ENCODE peak calls at places on chromosomes 16 and 17, in five cellular contexts. One of them, this sample, is unnamed.

GRCh38 chr16:14456793-14457481 is 173.1 kb downstream of the PARN start:
- DNase-seq in PC-3: no peak
- DNase-seq in colonic mucosa: no peak
- DNase-seq in pancreas: no peak
- DNase-seq in heart right ventricle: no peak
- DNase-seq in this sample: no peak

GRCh38 chr17:30576326-30576861 is 99.2 kb downstream of the GOSR1 start:
- DNase-seq in PC-3: no peak
- DNase-seq in colonic mucosa: no peak
- DNase-seq in pancreas: no peak
- DNase-seq in heart right ventricle: no peak
- DNase-seq in this sample: no peak

GRCh38 chr17:49201481-49201927 is 8.9 kb downstream of the GNGT2 start:
- DNase-seq in PC-3: no peak
- DNase-seq in colonic mucosa: no peak
- DNase-seq in pancreas: no peak
- DNase-seq in heart right ventricle: no peak
- DNase-seq in this sample: no peak

GRCh38 chr17:4908301-4908700 is 5.4 kb upstream of the CHRNE start:
- DNase-seq in PC-3: no peak
- DNase-seq in colonic mucosa: no peak
- DNase-seq in pancreas: no peak
- DNase-seq in heart right ventricle: no peak
- DNase-seq in this sample: no peak

GRCh38 chr16:76182092-76182635 is 95.0 kb upstream of the CNTNAP4 start:
- DNase-seq in PC-3: no peak
- DNase-seq in colonic mucosa: no peak
- DNase-seq in pancreas: no peak
- DNase-seq in heart right ventricle: no peak
- DNase-seq in this sample: no peak

GRCh38 chr17:81821603-81822311 is 11.3 kb downstream of the MCRIP1 start:
- DNase-seq in PC-3: peak; percentile 69
- DNase-seq in colonic mucosa: peak; percentile 97
- DNase-seq in pancreas: peak; percentile 98
- DNase-seq in heart right ventricle: peak; percentile 85
- DNase-seq in this sample: peak; percentile 92

GRCh38 chr17:72749119-72749572 is 343.3 kb downstream of the SLC39A11 start:
- DNase-seq in PC-3: no peak
- DNase-seq in colonic mucosa: peak; percentile 55
- DNase-seq in pancreas: no peak
- DNase-seq in heart right ventricle: no peak
- DNase-seq in this sample: no peak

GRCh38 chr17:68324114-68324513 is 32.8 kb downstream of the ARSG start:
- DNase-seq in PC-3: no peak
- DNase-seq in colonic mucosa: no peak
- DNase-seq in pancreas: no peak
- DNase-seq in heart right ventricle: no peak
- DNase-seq in this sample: no peak

GRCh38 chr16:62034236-62035114 is 1.8 kb downstream of the CDH8 start:
- DNase-seq in PC-3: no peak
- DNase-seq in colonic mucosa: no peak
- DNase-seq in pancreas: no peak
- DNase-seq in heart right ventricle: no peak
- DNase-seq in this sample: no peak

GRCh38 chr17:3750926-3751325 is 27.2 kb downstream of the HASPIN start:
- DNase-seq in PC-3: no peak
- DNase-seq in colonic mucosa: no peak
- DNase-seq in pancreas: no peak
- DNase-seq in heart right ventricle: no peak
- DNase-seq in this sample: no peak

GRCh38 chr17:75994802-75995350 is 5.8 kb upstream of the CDK3 start:
- DNase-seq in PC-3: no peak
- DNase-seq in colonic mucosa: no peak
- DNase-seq in pancreas: no peak
- DNase-seq in heart right ventricle: no peak
- DNase-seq in this sample: no peak

GRCh38 chr17:65314212-65314611 is 177.0 kb downstream of the RGS9 start:
- DNase-seq in PC-3: no peak
- DNase-seq in colonic mucosa: no peak
- DNase-seq in pancreas: no peak
- DNase-seq in heart right ventricle: no peak
- DNase-seq in this sample: no peak

GRCh38 chr17:73645050-73645871 is 1.0 kb upstream of the SDK2 start:
- DNase-seq in PC-3: no peak
- DNase-seq in colonic mucosa: no peak
- DNase-seq in pancreas: no peak
- DNase-seq in heart right ventricle: peak; percentile 54
- DNase-seq in this sample: peak; percentile 69

DNA sequence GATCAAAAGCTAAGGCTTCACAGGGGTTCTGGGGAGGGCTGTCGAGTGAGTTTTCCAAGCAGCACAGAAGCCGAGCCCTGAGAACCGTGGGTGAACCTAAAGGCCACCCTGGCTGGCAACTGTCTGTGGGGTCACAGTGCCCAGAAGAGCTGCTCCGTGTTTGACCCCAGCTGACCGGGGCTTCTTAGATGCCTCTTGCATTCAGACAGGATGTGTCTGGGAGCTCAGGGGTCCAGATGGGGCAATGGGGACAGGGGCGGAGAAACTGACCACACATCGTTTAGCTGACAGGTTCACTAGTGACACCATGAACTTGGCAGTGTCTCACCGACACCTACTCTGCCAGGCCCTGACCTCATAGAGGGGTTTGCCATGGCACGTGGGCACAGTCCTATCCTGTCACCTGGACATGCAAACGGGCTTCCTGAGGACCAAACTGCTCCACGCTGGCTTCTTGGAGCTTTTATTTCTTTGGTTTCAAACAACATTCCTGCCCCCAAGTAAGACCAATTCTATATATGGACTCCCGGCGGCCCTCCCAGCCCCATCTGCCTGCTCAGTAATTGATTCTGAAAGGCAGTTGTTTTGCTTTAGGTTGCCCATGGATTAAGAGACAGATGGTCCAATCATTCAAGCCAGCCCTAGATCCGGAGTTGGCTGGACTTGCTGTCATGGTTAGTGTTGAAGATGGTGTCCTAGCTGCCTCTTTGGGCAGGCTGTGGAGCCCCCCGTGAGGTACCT is 22.2 kb downstream of the WSCD1 start:
- DNase-seq in PC-3: no peak
- DNase-seq in colonic mucosa: no peak
- DNase-seq in pancreas: no peak
- DNase-seq in heart right ventricle: no peak
- DNase-seq in this sample: no peak
- H3K27ac ChIP-seq in PC-3: no peak overlapping the region
- H3K27ac ChIP-seq in colonic mucosa: no peak overlapping the region
- H3K27ac ChIP-seq in pancreas: no peak overlapping the region
- H3K27ac ChIP-seq in heart right ventricle: no peak overlapping the region
- H3K27ac ChIP-seq in this sample: no peak overlapping the region

GRCh38 chr17:78362671-78363070 is 2.8 kb upstream of the SOCS3 start:
- DNase-seq in PC-3: no peak
- DNase-seq in colonic mucosa: no peak
- DNase-seq in pancreas: no peak
- DNase-seq in heart right ventricle: no peak
- DNase-seq in this sample: no peak
- TF ChIP-seq CTCF in PC-3: no peak
- TF ChIP-seq CTCF in colonic mucosa: no peak
- TF ChIP-seq CTCF in pancreas: no peak
- TF ChIP-seq CTCF in heart right ventricle: no peak
- TF ChIP-seq CTCF in this sample: no peak

GRCh38 chr16:9900576-9900975 is 281.7 kb downstream of the GRIN2A start:
- DNase-seq in PC-3: no peak
- DNase-seq in colonic mucosa: no peak
- DNase-seq in pancreas: no peak
- DNase-seq in heart right ventricle: no peak
- DNase-seq in this sample: no peak
- H3K4me1 ChIP-seq in PC-3: no peaks in the 10 kb centered on the region
- H3K4me1 ChIP-seq in colonic mucosa: no peaks in the 10 kb centered on the region
- H3K4me1 ChIP-seq in pancreas: no peaks in the 10 kb centered on the region
- H3K4me1 ChIP-seq in heart right ventricle: no peaks in the 10 kb centered on the region
- H3K4me1 ChIP-seq in this sample: no peaks in the 10 kb centered on the region

GRCh38 chr17:236641-237405 is 55.4 kb upstream of the DOC2B start:
- DNase-seq in PC-3: no peak
- DNase-seq in colonic mucosa: peak; percentile 15
- DNase-seq in pancreas: peak; percentile 60
- DNase-seq in heart right ventricle: no peak
- DNase-seq in this sample: no peak
- H3K27ac ChIP-seq in PC-3: no peak overlapping the region
- H3K27ac ChIP-seq in colonic mucosa: no peak overlapping the region
- H3K27ac ChIP-seq in pancreas: no peak overlapping the region
- H3K27ac ChIP-seq in heart right ventricle: no peak overlapping the region
- H3K27ac ChIP-seq in this sample: no peak overlapping the region

DNA sequence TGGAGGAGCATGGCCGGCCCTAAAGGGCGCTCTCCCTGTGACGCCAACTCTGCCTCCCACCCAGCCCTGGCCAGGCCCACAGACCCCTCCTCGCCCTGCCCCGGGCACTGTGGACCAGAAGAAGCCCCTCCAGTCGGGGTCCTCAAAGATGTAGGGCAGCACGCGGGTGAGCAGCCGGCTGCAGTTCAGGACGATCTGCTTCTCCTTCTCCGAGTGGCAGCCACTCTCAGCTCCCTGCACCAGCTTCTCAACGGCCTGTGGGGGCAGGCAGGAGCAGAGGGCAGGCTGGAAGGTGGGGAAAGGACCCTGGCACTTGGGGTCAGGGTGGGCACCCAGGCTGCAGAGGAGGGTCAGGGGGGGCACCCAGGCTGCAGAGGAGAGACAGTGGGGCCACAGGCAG is 8.9 kb downstream of the HID1 start:
- DNase-seq in PC-3: no peak
- DNase-seq in colonic mucosa: no peak
- DNase-seq in pancreas: peak; percentile 75
- DNase-seq in heart right ventricle: no peak
- DNase-seq in this sample: no peak
- TF ChIP-seq CTCF in PC-3: peak; percentile 29
- TF ChIP-seq CTCF in colonic mucosa: no peak
- TF ChIP-seq CTCF in pancreas: no peak
- TF ChIP-seq CTCF in heart right ventricle: no peak
- TF ChIP-seq CTCF in this sample: no peak

This sample was measured in prostate gland.